ENCODE peak calls at places on chromosomes 11 and 22, in ten cellular contexts. One of them, this sample, is unnamed.

GRCh38 chr11:89175796-89176195 is 1.9 kb upstream of the TYR start:
- DNase-seq in AG09309: no peak
- DNase-seq in suprapubic skin: no peak
- DNase-seq in endothelial cell of umbilical vein: no peak
- DNase-seq in A549: no peak
- DNase-seq in lower leg skin: no peak
- DNase-seq in heart left ventricle: no peak
- DNase-seq in thoracic aorta: no peak
- DNase-seq in upper lobe of right lung: no peak
- DNase-seq in AG04450: no peak
- DNase-seq in this sample: no peak

GRCh38 chr11:45092901-45093760 is 53.3 kb upstream of the PRDM11 start:
- DNase-seq in A549: no peak
- DNase-seq in suprapubic skin: peak
- DNase-seq in thoracic aorta: no peak
- DNase-seq in AG04450: no peak
- DNase-seq in lower leg skin: peak
- DNase-seq in heart left ventricle: no peak
- DNase-seq in AG09309: peak
- DNase-seq in endothelial cell of umbilical vein: no peak
- DNase-seq in upper lobe of right lung: no peak
- DNase-seq in this sample: no peak

GRCh38 chr22:43293661-43294392 is 49.3 kb downstream of the SCUBE1 start:
- DNase-seq in A549: peak
- DNase-seq in heart left ventricle: peak
- DNase-seq in suprapubic skin: peak
- DNase-seq in lower leg skin: peak
- DNase-seq in thoracic aorta: no peak
- DNase-seq in upper lobe of right lung: peak
- DNase-seq in endothelial cell of umbilical vein: peak
- DNase-seq in AG09309: no peak
- DNase-seq in AG04450: peak
- DNase-seq in this sample: no peak

GRCh38 chr11:65301491-65302329 is 13.0 kb upstream of the CDC42EP2 start:
- DNase-seq in A549: no peak
- DNase-seq in AG09309: no peak
- DNase-seq in upper lobe of right lung: peak
- DNase-seq in thoracic aorta: no peak
- DNase-seq in heart left ventricle: peak
- DNase-seq in lower leg skin: no peak
- DNase-seq in suprapubic skin: no peak
- DNase-seq in AG04450: no peak
- DNase-seq in endothelial cell of umbilical vein: no peak
- DNase-seq in this sample: no peak

GRCh38 chr11:124240621-124241397 is at the start of gene OR8G1:
- DNase-seq in A549: no peak
- DNase-seq in lower leg skin: no peak
- DNase-seq in AG09309: no peak
- DNase-seq in endothelial cell of umbilical vein: no peak
- DNase-seq in suprapubic skin: no peak
- DNase-seq in heart left ventricle: no peak
- DNase-seq in AG04450: no peak
- DNase-seq in upper lobe of right lung: no peak
- DNase-seq in thoracic aorta: no peak
- DNase-seq in this sample: no peak

GRCh38 chr11:93942176-93942575 is 79.0 kb upstream of the HEPHL1 start:
- DNase-seq in AG09309: no peak
- DNase-seq in A549: no peak
- DNase-seq in heart left ventricle: no peak
- DNase-seq in lower leg skin: no peak
- DNase-seq in endothelial cell of umbilical vein: no peak
- DNase-seq in suprapubic skin: no peak
- DNase-seq in thoracic aorta: no peak
- DNase-seq in upper lobe of right lung: no peak
- DNase-seq in AG04450: no peak
- DNase-seq in this sample: no peak

GRCh38 chr11:121421149-121421906 is 30.8 kb upstream of the SORL1 start:
- DNase-seq in lower leg skin: no peak
- DNase-seq in AG04450: no peak
- DNase-seq in endothelial cell of umbilical vein: no peak
- DNase-seq in A549: no peak
- DNase-seq in heart left ventricle: no peak
- DNase-seq in AG09309: no peak
- DNase-seq in upper lobe of right lung: no peak
- DNase-seq in thoracic aorta: no peak
- DNase-seq in suprapubic skin: no peak
- DNase-seq in this sample: no peak

GRCh38 chr11:30984442-30984816 is 385.1 kb downstream of the DCDC1 start:
- DNase-seq in AG09309: no peak
- DNase-seq in AG04450: no peak
- DNase-seq in A549: peak
- DNase-seq in heart left ventricle: peak
- DNase-seq in lower leg skin: no peak
- DNase-seq in endothelial cell of umbilical vein: no peak
- DNase-seq in upper lobe of right lung: no peak
- DNase-seq in suprapubic skin: no peak
- DNase-seq in thoracic aorta: no peak
- DNase-seq in this sample: no peak

GRCh38 chr11:133078591-133079179 is 453.6 kb downstream of the OPCML start:
- DNase-seq in AG04450: no peak
- DNase-seq in A549: peak
- DNase-seq in AG09309: no peak
- DNase-seq in suprapubic skin: peak
- DNase-seq in lower leg skin: no peak
- DNase-seq in thoracic aorta: no peak
- DNase-seq in heart left ventricle: no peak
- DNase-seq in upper lobe of right lung: no peak
- DNase-seq in endothelial cell of umbilical vein: peak
- DNase-seq in this sample: no peak

GRCh38 chr11:132886335-132886734 is 646.0 kb downstream of the OPCML start:
- DNase-seq in thoracic aorta: no peak
- DNase-seq in lower leg skin: no peak
- DNase-seq in endothelial cell of umbilical vein: no peak
- DNase-seq in upper lobe of right lung: no peak
- DNase-seq in AG04450: peak
- DNase-seq in A549: no peak
- DNase-seq in AG09309: no peak
- DNase-seq in heart left ventricle: no peak
- DNase-seq in suprapubic skin: no peak
- DNase-seq in this sample: no peak

GRCh38 chr11:130782361-130783221 is 133.7 kb downstream of the SNX19 start:
- DNase-seq in A549: no peak
- DNase-seq in lower leg skin: no peak
- DNase-seq in heart left ventricle: no peak
- DNase-seq in endothelial cell of umbilical vein: peak
- DNase-seq in AG04450: no peak
- DNase-seq in suprapubic skin: no peak
- DNase-seq in upper lobe of right lung: no peak
- DNase-seq in thoracic aorta: no peak
- DNase-seq in AG09309: no peak
- DNase-seq in this sample: no peak

GRCh38 chr11:66467034-66467659 is 442 bp downstream of the PELI3 start:
- DNase-seq in AG04450: no peak
- DNase-seq in lower leg skin: no peak
- DNase-seq in heart left ventricle: no peak
- DNase-seq in AG09309: no peak
- DNase-seq in A549: peak
- DNase-seq in upper lobe of right lung: no peak
- DNase-seq in endothelial cell of umbilical vein: peak
- DNase-seq in suprapubic skin: no peak
- DNase-seq in thoracic aorta: no peak
- DNase-seq in this sample: no peak
- TF ChIP-seq CTCF in AG04450: peak
- TF ChIP-seq CTCF in lower leg skin: no peak
- TF ChIP-seq CTCF in heart left ventricle: peak
- TF ChIP-seq CTCF in AG09309: peak
- TF ChIP-seq CTCF in A549: peak
- TF ChIP-seq CTCF in upper lobe of right lung: peak
- TF ChIP-seq CTCF in endothelial cell of umbilical vein: peak
- TF ChIP-seq CTCF in suprapubic skin: peak
- TF ChIP-seq CTCF in thoracic aorta: peak
- TF ChIP-seq CTCF in this sample: no peak

DNA sequence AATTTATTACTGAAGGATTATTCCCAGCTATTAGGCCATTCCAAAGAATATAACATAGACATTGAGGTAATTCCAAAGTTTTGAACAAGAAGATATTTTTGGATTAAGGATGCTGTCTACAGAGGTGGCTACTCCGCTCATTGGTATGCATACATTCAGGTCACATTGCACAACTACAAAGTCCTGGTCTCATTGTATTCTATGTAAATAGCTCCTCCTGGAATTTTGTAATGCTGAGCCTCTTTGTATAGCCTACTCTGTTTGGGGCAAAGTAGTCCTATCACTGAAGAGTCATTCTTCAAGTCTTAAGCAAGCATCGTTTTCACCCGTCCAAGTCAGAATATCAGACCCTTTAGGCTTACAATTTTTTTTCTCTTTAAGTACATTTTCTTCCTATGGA is 142.4 kb downstream of the KIF18A start:
- DNase-seq in lower leg skin: no peak
- DNase-seq in AG09309: no peak
- DNase-seq in upper lobe of right lung: no peak
- DNase-seq in A549: no peak
- DNase-seq in heart left ventricle: no peak
- DNase-seq in AG04450: no peak
- DNase-seq in thoracic aorta: no peak
- DNase-seq in suprapubic skin: no peak
- DNase-seq in endothelial cell of umbilical vein: no peak
- DNase-seq in this sample: no peak
- H3K4me3 ChIP-seq in lower leg skin: no peak
- H3K4me3 ChIP-seq in AG09309: no peak
- H3K4me3 ChIP-seq in upper lobe of right lung: no peak
- H3K4me3 ChIP-seq in A549: no peak
- H3K4me3 ChIP-seq in heart left ventricle: no peak
- H3K4me3 ChIP-seq in AG04450: no peak
- H3K4me3 ChIP-seq in thoracic aorta: no peak
- H3K4me3 ChIP-seq in suprapubic skin: no peak
- H3K4me3 ChIP-seq in endothelial cell of umbilical vein: no peak
- H3K4me3 ChIP-seq in this sample: no peak

GRCh38 chr22:30143265-30143664 is 63.0 kb downstream of the HORMAD2 start:
- DNase-seq in endothelial cell of umbilical vein: no peak
- DNase-seq in suprapubic skin: no peak
- DNase-seq in thoracic aorta: no peak
- DNase-seq in upper lobe of right lung: no peak
- DNase-seq in lower leg skin: no peak
- DNase-seq in A549: no peak
- DNase-seq in AG04450: no peak
- DNase-seq in AG09309: no peak
- DNase-seq in heart left ventricle: no peak
- DNase-seq in this sample: no peak

GRCh38 chr22:30144391-30144790 is 64.1 kb downstream of the HORMAD2 start:
- DNase-seq in thoracic aorta: no peak
- DNase-seq in AG04450: no peak
- DNase-seq in suprapubic skin: no peak
- DNase-seq in endothelial cell of umbilical vein: no peak
- DNase-seq in AG09309: no peak
- DNase-seq in A549: no peak
- DNase-seq in upper lobe of right lung: no peak
- DNase-seq in heart left ventricle: no peak
- DNase-seq in lower leg skin: no peak
- DNase-seq in this sample: no peak

DNA sequence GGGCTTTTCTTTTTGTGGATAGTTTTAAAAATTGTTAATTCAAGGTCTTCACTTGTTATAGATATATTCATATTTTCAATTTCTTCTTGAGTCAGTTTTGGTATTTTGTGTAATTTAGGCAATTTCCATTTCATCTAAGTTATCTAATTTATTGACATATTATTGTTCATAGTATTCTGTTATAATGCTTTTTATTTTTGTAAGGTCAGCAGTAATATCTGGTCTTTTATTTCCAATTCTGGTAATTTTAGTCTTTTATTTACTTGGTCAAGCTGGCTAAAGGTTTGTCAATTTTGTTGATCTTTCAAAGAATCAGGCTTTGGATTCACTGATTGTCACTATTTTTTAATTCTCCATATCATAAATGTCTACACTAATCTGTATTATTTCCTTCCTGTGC is 60.1 kb downstream of the HORMAD2 start:
- DNase-seq in AG09309: no peak
- DNase-seq in thoracic aorta: no peak
- DNase-seq in AG04450: no peak
- DNase-seq in heart left ventricle: no peak
- DNase-seq in suprapubic skin: no peak
- DNase-seq in upper lobe of right lung: no peak
- DNase-seq in A549: no peak
- DNase-seq in endothelial cell of umbilical vein: no peak
- DNase-seq in lower leg skin: no peak
- DNase-seq in this sample: no peak
- TF ChIP-seq CTCF in AG09309: no peak
- TF ChIP-seq CTCF in thoracic aorta: no peak
- TF ChIP-seq CTCF in AG04450: no peak
- TF ChIP-seq CTCF in heart left ventricle: no peak
- TF ChIP-seq CTCF in suprapubic skin: no peak
- TF ChIP-seq CTCF in upper lobe of right lung: no peak
- TF ChIP-seq CTCF in A549: no peak
- TF ChIP-seq CTCF in endothelial cell of umbilical vein: no peak
- TF ChIP-seq CTCF in lower leg skin: no peak
- TF ChIP-seq CTCF in this sample: no peak

DNA sequence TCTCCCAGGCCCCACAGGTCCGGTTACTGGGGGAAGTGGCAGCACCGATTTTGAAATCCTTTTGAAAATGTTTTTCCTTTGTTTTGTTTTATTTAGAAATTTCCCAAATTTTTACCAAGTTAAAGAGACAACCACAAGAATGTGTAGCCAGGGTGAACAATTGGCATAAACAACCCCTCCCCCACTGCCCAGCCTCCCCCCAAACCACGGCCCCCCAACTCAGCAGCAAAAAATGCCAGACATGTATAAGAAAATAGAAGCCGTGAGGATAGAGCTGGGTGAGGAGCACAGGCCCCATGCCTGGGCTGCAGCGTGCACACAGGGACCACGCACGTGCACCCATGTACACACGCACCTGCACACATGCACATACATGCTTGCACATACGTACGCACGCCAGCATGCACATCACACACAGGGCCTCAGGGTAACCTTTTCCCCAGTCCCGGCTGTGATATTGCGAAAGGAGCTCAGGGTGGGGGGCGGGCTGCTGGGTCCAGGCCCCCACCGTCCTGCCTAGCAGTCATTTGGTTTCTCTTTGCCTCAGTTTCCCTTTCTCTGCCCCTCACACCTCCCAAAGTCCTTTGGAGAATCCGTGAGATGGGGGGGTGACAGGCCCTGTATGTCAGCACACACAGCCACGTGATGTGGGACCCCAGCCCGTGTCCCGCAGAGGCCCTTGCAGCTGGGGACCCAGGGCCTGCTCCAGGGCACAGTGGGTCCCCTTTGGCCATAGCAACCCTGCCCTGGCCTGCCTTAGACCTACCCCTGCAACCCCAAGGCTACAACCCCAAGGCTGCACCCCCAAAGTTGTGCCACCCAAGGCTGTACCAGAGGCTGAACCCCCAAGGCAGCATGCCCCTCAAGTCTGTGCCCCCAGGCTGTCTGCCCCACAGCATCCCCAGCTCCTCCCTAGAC is 42.9 kb downstream of the IGF2 start:
- DNase-seq in AG04450: no peak
- DNase-seq in endothelial cell of umbilical vein: no peak
- DNase-seq in AG09309: no peak
- DNase-seq in upper lobe of right lung: peak
- DNase-seq in heart left ventricle: peak
- DNase-seq in lower leg skin: no peak
- DNase-seq in thoracic aorta: no peak
- DNase-seq in A549: no peak
- DNase-seq in suprapubic skin: peak
- DNase-seq in this sample: no peak
- H3K4me3 ChIP-seq in AG04450: no peak
- H3K4me3 ChIP-seq in endothelial cell of umbilical vein: no peak
- H3K4me3 ChIP-seq in AG09309: no peak
- H3K4me3 ChIP-seq in upper lobe of right lung: no peak
- H3K4me3 ChIP-seq in heart left ventricle: no peak
- H3K4me3 ChIP-seq in lower leg skin: no peak
- H3K4me3 ChIP-seq in thoracic aorta: no peak
- H3K4me3 ChIP-seq in A549: no peak
- H3K4me3 ChIP-seq in suprapubic skin: no peak
- H3K4me3 ChIP-seq in this sample: no peak

GRCh38 chr11:11189501-11189900 is 163.5 kb downstream of the CSNK2A3 start:
- DNase-seq in AG04450: no peak
- DNase-seq in AG09309: no peak
- DNase-seq in heart left ventricle: no peak
- DNase-seq in endothelial cell of umbilical vein: no peak
- DNase-seq in suprapubic skin: no peak
- DNase-seq in lower leg skin: no peak
- DNase-seq in upper lobe of right lung: no peak
- DNase-seq in thoracic aorta: no peak
- DNase-seq in A549: no peak
- DNase-seq in this sample: no peak
- TF ChIP-seq CTCF in AG04450: no peak
- TF ChIP-seq CTCF in AG09309: no peak
- TF ChIP-seq CTCF in heart left ventricle: no peak
- TF ChIP-seq CTCF in endothelial cell of umbilical vein: no peak
- TF ChIP-seq CTCF in suprapubic skin: no peak
- TF ChIP-seq CTCF in lower leg skin: no peak
- TF ChIP-seq CTCF in upper lobe of right lung: no peak
- TF ChIP-seq CTCF in thoracic aorta: no peak
- TF ChIP-seq CTCF in A549: no peak
- TF ChIP-seq CTCF in this sample: no peak

This sample was measured in HFF-Myc.